ENCODE peak calls at places on chromosome 19, in six cellular contexts. M is tibial nerve; J is testis; D is CD8-positive, alpha-beta memory T cell; P is lung; L is breast epithelium. H is an unnamed sample.

GRCh38 chr19:49010453-49010852 is 6.4 kb downstream of the LHB start:
- DNase-seq in L (no peak), P (no peak), D (no peak), J (no peak), M (no peak), H (no peak)

GRCh38 chr19:21028969-21029268 is 8.5 kb downstream of the ZNF430 start:
- DNase-seq in P (no peak), J (no peak), L (no peak), M (no peak), D (no peak), H (no peak)

GRCh38 chr19:1269065-1269477 is at the start of gene CIRBP:
- DNase-seq in J (peak; percentile 100), D (peak; percentile 98), L (peak; percentile 100), M (peak; percentile 100), P (peak; percentile 100), H (peak; percentile 100)

GRCh38 chr19:37594982-37595382 is 306 bp downstream of the ZNF540 start:
- DNase-seq in D (no peak), J (peak; percentile 74), M (peak; percentile 47), L (peak; percentile 72), P (peak; percentile 58), H (no peak)

GRCh38 chr19:29384676-29385075 is 141.1 kb upstream of the VSTM2B start:
- DNase-seq in D (no peak), J (no peak), M (no peak), L (no peak), P (no peak), H (peak; percentile 62)

GRCh38 chr19:3163943-3164342 is 14.6 kb upstream of the S1PR4 start:
- DNase-seq in P (no peak), L (no peak), D (no peak), J (no peak), M (no peak), H (no peak)

GRCh38 chr19:38032951-38033350 is 125.9 kb downstream of the SIPA1L3 start:
- DNase-seq in J (no peak), D (no peak), M (no peak), P (no peak), L (no peak), H (no peak)

GRCh38 chr19:50288954-50289353 is 40.2 kb downstream of the KCNC3 start:
- DNase-seq in D (no peak), P (no peak), M (no peak), J (no peak), L (no peak), H (no peak)

GRCh38 chr19:47305309-47305751 is 4.3 kb upstream of the C5AR1 start:
- DNase-seq in P (peak; percentile 65), L (no peak), M (peak; percentile 65), J (peak; percentile 82), D (peak; percentile 50), H (peak; percentile 93)

GRCh38 chr19:49676136-49676689 is 858 bp upstream of the PRMT1 start:
- DNase-seq in D (no peak), J (peak; percentile 88), L (no peak), M (peak; percentile 69), P (peak; percentile 90), H (peak; percentile 93)

DNA sequence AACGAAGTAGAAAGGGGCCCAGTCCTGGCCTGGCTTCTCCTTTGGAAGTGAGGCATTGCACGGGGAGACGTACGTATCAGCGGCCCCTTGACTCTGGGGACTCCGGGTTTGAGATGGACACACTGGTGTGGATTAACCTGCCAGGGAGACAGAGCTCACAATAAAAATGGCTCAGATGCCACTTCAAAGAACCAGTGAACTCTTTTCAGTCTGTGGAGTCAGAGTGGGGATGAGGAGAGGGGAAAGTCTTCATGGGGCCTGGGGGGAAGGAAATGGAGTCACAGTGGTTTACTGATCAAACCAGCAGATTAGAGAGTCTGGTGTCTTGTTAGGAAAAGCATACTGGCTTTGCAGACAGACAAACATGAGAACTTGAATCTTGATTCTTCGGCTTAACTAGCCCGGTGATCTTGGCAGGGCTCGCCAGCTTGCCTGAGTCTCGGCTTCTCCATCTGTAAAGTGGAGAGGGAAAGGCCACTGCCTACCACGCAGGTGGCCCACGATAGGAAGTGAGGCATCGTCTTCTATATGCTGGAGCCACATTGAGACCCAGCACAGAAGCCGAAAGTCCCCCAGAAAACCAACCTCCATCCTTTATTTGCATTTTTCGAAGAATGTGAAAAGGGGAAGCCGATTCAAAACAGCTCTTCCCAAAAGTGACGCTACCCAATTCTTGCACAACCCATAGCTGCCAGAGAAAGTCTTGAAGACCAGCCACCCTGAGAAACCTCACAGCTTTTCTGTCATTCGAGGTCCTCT is at the start of gene FFAR1:
- DNase-seq in M (no peak), P (peak; percentile 46), D (peak; percentile 58), J (no peak), L (no peak), H (peak; percentile 13)
- H3K4me1 ChIP-seq in M (no peaks in the 10 kb centered on the region), P (no peaks in the 10 kb centered on the region), D (peaks cover 21% of the 10 kb centered on the region), J (peaks cover 5% of the 10 kb centered on the region), L (no peaks in the 10 kb centered on the region), H (no peaks in the 10 kb centered on the region)

DNA sequence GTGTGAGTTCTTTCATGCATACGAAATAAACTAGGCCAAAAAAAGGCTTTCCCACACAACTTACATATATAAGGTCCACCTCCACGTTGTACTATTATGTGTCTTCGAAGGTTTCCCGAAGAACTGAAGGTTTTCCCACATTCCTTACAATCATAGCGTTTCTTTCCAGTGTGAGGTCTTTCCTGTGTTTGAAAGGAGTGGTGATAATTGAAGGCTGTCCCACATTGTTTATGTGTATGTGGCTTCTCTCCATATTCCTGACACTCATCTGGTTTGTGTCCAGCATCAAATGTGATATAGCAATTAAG is 14.6 kb downstream of the ZNF442 start:
- DNase-seq in M (no peak), J (no peak), P (no peak), D (no peak), L (no peak), H (no peak)
- H3K9me3 ChIP-seq in M (no peaks in the 10 kb centered on the region), J (no peaks in the 10 kb centered on the region), P (peaks cover 15% of the 10 kb centered on the region), D (peaks cover 32% of the 10 kb centered on the region), L (peaks cover 75% of the 10 kb centered on the region), H (peaks cover 86% of the 10 kb centered on the region)

GRCh38 chr19:10191347-10191746 is 3.4 kb downstream of the DNMT1 start:
- DNase-seq in L (peak; percentile 35), J (no peak), P (no peak), M (peak; percentile 18), D (no peak), H (no peak)
- H3K4me1 ChIP-seq in L (no peaks in the 10 kb centered on the region), J (peaks cover 6% of the 10 kb centered on the region), P (peaks cover 8% of the 10 kb centered on the region), M (peaks cover 45% of the 10 kb centered on the region), D (peaks cover 28% of the 10 kb centered on the region), H (no peaks in the 10 kb centered on the region)

GRCh38 chr19:52370341-52370710 is 603 bp downstream of the ZNF880 start:
- DNase-seq in J (no peak), M (no peak), L (no peak), D (no peak), P (no peak), H (no peak)

GRCh38 chr19:52369463-52370340 is at the start of gene ZNF880:
- DNase-seq in J (peak; percentile 97), L (peak; percentile 87), P (peak; percentile 91), D (peak; percentile 85), M (peak; percentile 89), H (peak; percentile 92)

GRCh38 chr19:52366414-52366824 is 3.3 kb upstream of the ZNF880 start:
- DNase-seq in L (no peak), J (no peak), M (no peak), P (no peak), D (no peak), H (no peak)
- H3K9me3 ChIP-seq in L (peaks cover 65% of the 10 kb centered on the region), J (no peaks in the 10 kb centered on the region), M (no peaks in the 10 kb centered on the region), P (peaks cover 25% of the 10 kb centered on the region), D (peaks cover 35% of the 10 kb centered on the region), H (peaks cover 82% of the 10 kb centered on the region)

DNA sequence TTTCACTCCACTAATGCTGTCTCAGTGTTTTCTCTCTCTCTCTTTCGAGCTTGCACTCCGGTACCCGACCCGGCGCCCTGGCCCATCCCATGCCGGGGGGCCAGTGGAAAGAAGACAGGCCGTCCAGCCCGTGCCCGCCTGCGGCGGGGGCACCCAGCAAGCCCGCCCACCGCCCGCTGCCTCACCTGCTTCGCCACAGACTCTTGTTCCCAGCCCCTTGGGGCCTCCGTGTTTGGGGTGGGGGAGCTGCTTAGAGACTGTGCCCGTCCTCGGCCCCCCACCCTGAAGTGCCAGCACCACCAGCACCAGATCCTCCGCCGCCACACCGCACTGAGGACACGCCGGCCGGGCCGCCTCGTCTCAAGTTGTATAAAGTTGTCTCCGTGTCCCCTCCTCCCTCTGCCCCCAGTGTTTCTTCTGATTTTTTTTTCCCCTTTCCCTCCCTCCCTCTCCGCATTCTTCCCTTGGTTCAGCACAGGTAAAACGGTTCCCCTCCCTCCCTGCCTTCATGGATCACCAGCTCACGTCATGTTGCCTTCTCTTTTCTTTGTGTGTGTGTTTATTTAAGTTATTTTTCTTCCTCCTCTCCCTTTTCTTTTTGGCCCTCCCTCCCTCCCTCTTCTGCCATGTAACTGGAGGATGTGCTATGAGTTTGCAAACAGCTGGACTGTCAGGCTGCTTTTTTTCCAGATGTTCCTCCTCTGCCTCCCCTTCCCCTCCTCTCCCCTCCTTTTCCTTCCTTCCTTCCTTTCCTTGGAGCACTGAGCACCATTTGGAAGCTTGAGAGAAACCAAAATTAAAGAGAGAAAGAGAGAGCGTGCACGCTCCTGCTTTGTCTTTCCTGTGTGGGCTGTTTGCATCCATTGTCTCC is 2.1 kb downstream of the LENG9 start:
- DNase-seq in D (no peak), M (no peak), P (no peak), L (no peak), J (no peak), H (peak; percentile 48)
- H3K4me1 ChIP-seq in D (peaks cover 21% of the 10 kb centered on the region), M (peaks cover 72% of the 10 kb centered on the region), P (no peaks in the 10 kb centered on the region), L (no peaks in the 10 kb centered on the region), J (peaks cover 11% of the 10 kb centered on the region), H (no peaks in the 10 kb centered on the region)

DNA sequence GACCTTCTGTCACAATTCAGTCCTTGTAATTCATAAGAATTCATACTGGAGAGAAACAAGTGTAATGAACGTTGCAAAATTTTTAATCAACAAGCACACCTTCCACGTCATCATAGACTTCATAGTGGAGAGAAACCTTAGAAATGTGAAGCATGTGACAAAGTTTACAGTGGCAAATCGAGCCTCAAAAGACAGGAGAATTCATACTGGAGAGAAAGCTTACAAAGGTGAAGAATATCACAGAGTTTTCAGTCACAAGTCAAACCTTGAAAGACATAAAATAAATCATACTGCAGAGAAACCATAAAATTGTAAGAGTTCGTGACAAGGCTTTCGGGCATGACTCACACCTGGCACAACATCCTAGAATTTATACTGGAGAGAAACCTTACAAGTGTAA is 24.6 kb downstream of the ZNF813 start:
- DNase-seq in P (no peak), M (no peak), D (no peak), L (no peak), J (no peak), H (no peak)
- H3K9me3 ChIP-seq in P (peaks cover 26% of the 10 kb centered on the region), M (no peaks in the 10 kb centered on the region), D (peaks cover 52% of the 10 kb centered on the region), L (peaks cover 80% of the 10 kb centered on the region), J (no peaks in the 10 kb centered on the region), H (peaks cover 82% of the 10 kb centered on the region)

GRCh38 chr19:30848626-30849322 is 476.6 kb downstream of the ZNF536 start:
- DNase-seq in L (no peak), D (no peak), M (no peak), P (no peak), J (no peak), H (no peak)

GRCh38 chr19:30846102-30846501 is 473.9 kb downstream of the ZNF536 start:
- DNase-seq in P (no peak), M (no peak), D (no peak), J (no peak), L (no peak), H (no peak)

GRCh38 chr19:30841934-30842333 is 469.8 kb downstream of the ZNF536 start:
- DNase-seq in D (no peak), L (no peak), J (no peak), P (no peak), M (no peak), H (no peak)

GRCh38 chr19:30842926-30843325 is 470.7 kb downstream of the ZNF536 start:
- DNase-seq in P (no peak), M (no peak), D (no peak), L (no peak), J (peak; percentile 31), H (no peak)
- H3K4me1 ChIP-seq in P (no peaks in the 10 kb centered on the region), M (no peaks in the 10 kb centered on the region), D (no peaks in the 10 kb centered on the region), L (no peaks in the 10 kb centered on the region), J (no peaks in the 10 kb centered on the region), H (no peaks in the 10 kb centered on the region)

H was measured in endodermal cell.